ENCODE peak calls at places on chromosomes 13 and 19, in ten cellular contexts. One of them, this sample, is unnamed.

GRCh38 chr19:53772943-53773342 is 51.2 kb downstream of the NLRP12 start:
- DNase-seq in stimulated activated CD8-positive, alpha-beta memory T cell treated with anti-CD3 and anti-CD28 coated beads, Interleukin-4, amount 100 ng/mL, for 4 hours: peak
- DNase-seq in SHP77 treated with DMSO at 0.1 percent for 48 hours: peak
- DNase-seq in Kasumi-1: peak
- DNase-seq in nucleus accumbens: peak
- DNase-seq in DMS79 treated with DMSO at 0.1 percent for 48 hours: no peak
- DNase-seq in astrocyte of the cerebellum: peak
- DNase-seq in NCI-H345: peak
- DNase-seq in ELR: peak
- DNase-seq in CD8-positive, alpha-beta memory T cell: peak
- DNase-seq in this sample: no peak

GRCh38 chr19:29690842-29691241 is 24.2 kb downstream of the C19orf12 start:
- DNase-seq in NCI-H345: peak
- DNase-seq in DMS79 treated with DMSO at 0.1 percent for 48 hours: no peak
- DNase-seq in SHP77 treated with DMSO at 0.1 percent for 48 hours: no peak
- DNase-seq in nucleus accumbens: no peak
- DNase-seq in stimulated activated CD8-positive, alpha-beta memory T cell treated with anti-CD3 and anti-CD28 coated beads, Interleukin-4, amount 100 ng/mL, for 4 hours: no peak
- DNase-seq in Kasumi-1: peak
- DNase-seq in astrocyte of the cerebellum: no peak
- DNase-seq in ELR: peak
- DNase-seq in CD8-positive, alpha-beta memory T cell: peak
- DNase-seq in this sample: peak

GRCh38 chr13:80341098-80341701 is at the start of gene SPRY2:
- DNase-seq in nucleus accumbens: peak
- DNase-seq in ELR: peak
- DNase-seq in stimulated activated CD8-positive, alpha-beta memory T cell treated with anti-CD3 and anti-CD28 coated beads, Interleukin-4, amount 100 ng/mL, for 4 hours: no peak
- DNase-seq in NCI-H345: peak
- DNase-seq in Kasumi-1: peak
- DNase-seq in SHP77 treated with DMSO at 0.1 percent for 48 hours: peak
- DNase-seq in astrocyte of the cerebellum: peak
- DNase-seq in CD8-positive, alpha-beta memory T cell: peak
- DNase-seq in DMS79 treated with DMSO at 0.1 percent for 48 hours: no peak
- DNase-seq in this sample: peak

GRCh38 chr19:44512326-44513298 is 12.3 kb upstream of the ZNF180 start:
- DNase-seq in DMS79 treated with DMSO at 0.1 percent for 48 hours: peak
- DNase-seq in Kasumi-1: peak
- DNase-seq in nucleus accumbens: no peak
- DNase-seq in NCI-H345: no peak
- DNase-seq in astrocyte of the cerebellum: peak
- DNase-seq in CD8-positive, alpha-beta memory T cell: no peak
- DNase-seq in SHP77 treated with DMSO at 0.1 percent for 48 hours: no peak
- DNase-seq in ELR: peak
- DNase-seq in stimulated activated CD8-positive, alpha-beta memory T cell treated with anti-CD3 and anti-CD28 coated beads, Interleukin-4, amount 100 ng/mL, for 4 hours: no peak
- DNase-seq in this sample: no peak

GRCh38 chr19:27793128-27793643 is 1419.8 kb downstream of the UQCRFS1 start:
- DNase-seq in ELR: peak
- DNase-seq in Kasumi-1: peak
- DNase-seq in stimulated activated CD8-positive, alpha-beta memory T cell treated with anti-CD3 and anti-CD28 coated beads, Interleukin-4, amount 100 ng/mL, for 4 hours: peak
- DNase-seq in NCI-H345: peak
- DNase-seq in CD8-positive, alpha-beta memory T cell: peak
- DNase-seq in DMS79 treated with DMSO at 0.1 percent for 48 hours: peak
- DNase-seq in astrocyte of the cerebellum: no peak
- DNase-seq in SHP77 treated with DMSO at 0.1 percent for 48 hours: peak
- DNase-seq in nucleus accumbens: no peak
- DNase-seq in this sample: peak

GRCh38 chr19:10112895-10113591 is 1.6 kb downstream of the P2RY11 start:
- DNase-seq in stimulated activated CD8-positive, alpha-beta memory T cell treated with anti-CD3 and anti-CD28 coated beads, Interleukin-4, amount 100 ng/mL, for 4 hours: peak
- DNase-seq in CD8-positive, alpha-beta memory T cell: peak
- DNase-seq in ELR: peak
- DNase-seq in nucleus accumbens: no peak
- DNase-seq in NCI-H345: peak
- DNase-seq in astrocyte of the cerebellum: no peak
- DNase-seq in DMS79 treated with DMSO at 0.1 percent for 48 hours: no peak
- DNase-seq in Kasumi-1: peak
- DNase-seq in SHP77 treated with DMSO at 0.1 percent for 48 hours: no peak
- DNase-seq in this sample: peak

GRCh38 chr19:5144545-5145179 is 175.7 kb downstream of the KDM4B start:
- DNase-seq in stimulated activated CD8-positive, alpha-beta memory T cell treated with anti-CD3 and anti-CD28 coated beads, Interleukin-4, amount 100 ng/mL, for 4 hours: no peak
- DNase-seq in SHP77 treated with DMSO at 0.1 percent for 48 hours: no peak
- DNase-seq in astrocyte of the cerebellum: no peak
- DNase-seq in Kasumi-1: no peak
- DNase-seq in CD8-positive, alpha-beta memory T cell: no peak
- DNase-seq in ELR: no peak
- DNase-seq in DMS79 treated with DMSO at 0.1 percent for 48 hours: no peak
- DNase-seq in nucleus accumbens: no peak
- DNase-seq in NCI-H345: no peak
- DNase-seq in this sample: no peak

GRCh38 chr13:106118996-106119395 is 416.5 kb downstream of the EFNB2 start:
- DNase-seq in ELR: peak
- DNase-seq in DMS79 treated with DMSO at 0.1 percent for 48 hours: no peak
- DNase-seq in NCI-H345: no peak
- DNase-seq in stimulated activated CD8-positive, alpha-beta memory T cell treated with anti-CD3 and anti-CD28 coated beads, Interleukin-4, amount 100 ng/mL, for 4 hours: no peak
- DNase-seq in SHP77 treated with DMSO at 0.1 percent for 48 hours: no peak
- DNase-seq in Kasumi-1: no peak
- DNase-seq in CD8-positive, alpha-beta memory T cell: no peak
- DNase-seq in nucleus accumbens: no peak
- DNase-seq in astrocyte of the cerebellum: no peak
- DNase-seq in this sample: no peak

GRCh38 chr13:63455938-63456337 is 2040.3 kb upstream of the PCDH20 start:
- DNase-seq in DMS79 treated with DMSO at 0.1 percent for 48 hours: no peak
- DNase-seq in astrocyte of the cerebellum: no peak
- DNase-seq in CD8-positive, alpha-beta memory T cell: no peak
- DNase-seq in nucleus accumbens: no peak
- DNase-seq in Kasumi-1: no peak
- DNase-seq in stimulated activated CD8-positive, alpha-beta memory T cell treated with anti-CD3 and anti-CD28 coated beads, Interleukin-4, amount 100 ng/mL, for 4 hours: no peak
- DNase-seq in ELR: peak
- DNase-seq in SHP77 treated with DMSO at 0.1 percent for 48 hours: no peak
- DNase-seq in NCI-H345: no peak
- DNase-seq in this sample: no peak

GRCh38 chr19:3543150-3544053 is 4.4 kb downstream of the TEKTIP1 start:
- DNase-seq in SHP77 treated with DMSO at 0.1 percent for 48 hours: no peak
- DNase-seq in CD8-positive, alpha-beta memory T cell: no peak
- DNase-seq in NCI-H345: no peak
- DNase-seq in ELR: no peak
- DNase-seq in astrocyte of the cerebellum: no peak
- DNase-seq in stimulated activated CD8-positive, alpha-beta memory T cell treated with anti-CD3 and anti-CD28 coated beads, Interleukin-4, amount 100 ng/mL, for 4 hours: no peak
- DNase-seq in DMS79 treated with DMSO at 0.1 percent for 48 hours: no peak
- DNase-seq in Kasumi-1: no peak
- DNase-seq in nucleus accumbens: peak
- DNase-seq in this sample: no peak

GRCh38 chr19:47241919-47242644 is 11.1 kb upstream of the BBC3 start:
- DNase-seq in nucleus accumbens: no peak
- DNase-seq in DMS79 treated with DMSO at 0.1 percent for 48 hours: no peak
- DNase-seq in SHP77 treated with DMSO at 0.1 percent for 48 hours: no peak
- DNase-seq in stimulated activated CD8-positive, alpha-beta memory T cell treated with anti-CD3 and anti-CD28 coated beads, Interleukin-4, amount 100 ng/mL, for 4 hours: no peak
- DNase-seq in NCI-H345: no peak
- DNase-seq in ELR: peak
- DNase-seq in Kasumi-1: no peak
- DNase-seq in astrocyte of the cerebellum: no peak
- DNase-seq in CD8-positive, alpha-beta memory T cell: no peak
- DNase-seq in this sample: no peak

GRCh38 chr19:5210556-5210955 is 130.1 kb downstream of the PTPRS start:
- DNase-seq in SHP77 treated with DMSO at 0.1 percent for 48 hours: no peak
- DNase-seq in DMS79 treated with DMSO at 0.1 percent for 48 hours: no peak
- DNase-seq in nucleus accumbens: no peak
- DNase-seq in astrocyte of the cerebellum: no peak
- DNase-seq in Kasumi-1: no peak
- DNase-seq in NCI-H345: no peak
- DNase-seq in CD8-positive, alpha-beta memory T cell: no peak
- DNase-seq in stimulated activated CD8-positive, alpha-beta memory T cell treated with anti-CD3 and anti-CD28 coated beads, Interleukin-4, amount 100 ng/mL, for 4 hours: no peak
- DNase-seq in ELR: no peak
- DNase-seq in this sample: no peak

GRCh38 chr19:53942001-53942786 is 20.5 kb upstream of the CACNG8 start:
- DNase-seq in astrocyte of the cerebellum: no peak
- DNase-seq in DMS79 treated with DMSO at 0.1 percent for 48 hours: no peak
- DNase-seq in ELR: peak
- DNase-seq in SHP77 treated with DMSO at 0.1 percent for 48 hours: no peak
- DNase-seq in Kasumi-1: no peak
- DNase-seq in NCI-H345: no peak
- DNase-seq in CD8-positive, alpha-beta memory T cell: no peak
- DNase-seq in nucleus accumbens: no peak
- DNase-seq in stimulated activated CD8-positive, alpha-beta memory T cell treated with anti-CD3 and anti-CD28 coated beads, Interleukin-4, amount 100 ng/mL, for 4 hours: no peak
- DNase-seq in this sample: no peak

GRCh38 chr19:46303702-46304397 is 7.0 kb downstream of the HIF3A start:
- DNase-seq in stimulated activated CD8-positive, alpha-beta memory T cell treated with anti-CD3 and anti-CD28 coated beads, Interleukin-4, amount 100 ng/mL, for 4 hours: no peak
- DNase-seq in ELR: peak
- DNase-seq in SHP77 treated with DMSO at 0.1 percent for 48 hours: no peak
- DNase-seq in DMS79 treated with DMSO at 0.1 percent for 48 hours: no peak
- DNase-seq in nucleus accumbens: peak
- DNase-seq in astrocyte of the cerebellum: no peak
- DNase-seq in NCI-H345: no peak
- DNase-seq in Kasumi-1: no peak
- DNase-seq in CD8-positive, alpha-beta memory T cell: no peak
- DNase-seq in this sample: no peak

GRCh38 chr19:48450863-48451262 is 4.5 kb upstream of the KCNJ14 start:
- DNase-seq in SHP77 treated with DMSO at 0.1 percent for 48 hours: no peak
- DNase-seq in ELR: no peak
- DNase-seq in CD8-positive, alpha-beta memory T cell: no peak
- DNase-seq in nucleus accumbens: no peak
- DNase-seq in astrocyte of the cerebellum: no peak
- DNase-seq in Kasumi-1: no peak
- DNase-seq in DMS79 treated with DMSO at 0.1 percent for 48 hours: no peak
- DNase-seq in NCI-H345: no peak
- DNase-seq in stimulated activated CD8-positive, alpha-beta memory T cell treated with anti-CD3 and anti-CD28 coated beads, Interleukin-4, amount 100 ng/mL, for 4 hours: no peak
- DNase-seq in this sample: no peak

GRCh38 chr19:4473011-4473410 is 914 bp downstream of the HDGFL2 start:
- DNase-seq in ELR: no peak
- DNase-seq in stimulated activated CD8-positive, alpha-beta memory T cell treated with anti-CD3 and anti-CD28 coated beads, Interleukin-4, amount 100 ng/mL, for 4 hours: no peak
- DNase-seq in SHP77 treated with DMSO at 0.1 percent for 48 hours: no peak
- DNase-seq in CD8-positive, alpha-beta memory T cell: no peak
- DNase-seq in astrocyte of the cerebellum: no peak
- DNase-seq in Kasumi-1: no peak
- DNase-seq in nucleus accumbens: no peak
- DNase-seq in DMS79 treated with DMSO at 0.1 percent for 48 hours: no peak
- DNase-seq in NCI-H345: no peak
- DNase-seq in this sample: no peak

GRCh38 chr13:40960721-40961120 is 58.4 kb downstream of the ELF1 start:
- DNase-seq in nucleus accumbens: no peak
- DNase-seq in stimulated activated CD8-positive, alpha-beta memory T cell treated with anti-CD3 and anti-CD28 coated beads, Interleukin-4, amount 100 ng/mL, for 4 hours: no peak
- DNase-seq in DMS79 treated with DMSO at 0.1 percent for 48 hours: no peak
- DNase-seq in CD8-positive, alpha-beta memory T cell: no peak
- DNase-seq in ELR: no peak
- DNase-seq in Kasumi-1: no peak
- DNase-seq in SHP77 treated with DMSO at 0.1 percent for 48 hours: no peak
- DNase-seq in astrocyte of the cerebellum: no peak
- DNase-seq in NCI-H345: no peak
- DNase-seq in this sample: no peak

GRCh38 chr13:114142137-114142550 is 9.7 kb upstream of the RASA3 start:
- DNase-seq in Kasumi-1: no peak
- DNase-seq in astrocyte of the cerebellum: no peak
- DNase-seq in nucleus accumbens: no peak
- DNase-seq in DMS79 treated with DMSO at 0.1 percent for 48 hours: no peak
- DNase-seq in ELR: no peak
- DNase-seq in SHP77 treated with DMSO at 0.1 percent for 48 hours: no peak
- DNase-seq in CD8-positive, alpha-beta memory T cell: no peak
- DNase-seq in NCI-H345: no peak
- DNase-seq in stimulated activated CD8-positive, alpha-beta memory T cell treated with anti-CD3 and anti-CD28 coated beads, Interleukin-4, amount 100 ng/mL, for 4 hours: no peak
- DNase-seq in this sample: no peak

GRCh38 chr13:97627566-97627965 is 193.6 kb downstream of the RAP2A start:
- DNase-seq in nucleus accumbens: no peak
- DNase-seq in CD8-positive, alpha-beta memory T cell: no peak
- DNase-seq in DMS79 treated with DMSO at 0.1 percent for 48 hours: peak
- DNase-seq in ELR: peak
- DNase-seq in SHP77 treated with DMSO at 0.1 percent for 48 hours: peak
- DNase-seq in NCI-H345: no peak
- DNase-seq in astrocyte of the cerebellum: peak
- DNase-seq in Kasumi-1: no peak
- DNase-seq in stimulated activated CD8-positive, alpha-beta memory T cell treated with anti-CD3 and anti-CD28 coated beads, Interleukin-4, amount 100 ng/mL, for 4 hours: no peak
- DNase-seq in this sample: no peak

GRCh38 chr19:46616631-46617322 is 8.1 kb downstream of the PTGIR start:
- DNase-seq in NCI-H345: peak
- DNase-seq in SHP77 treated with DMSO at 0.1 percent for 48 hours: peak
- DNase-seq in DMS79 treated with DMSO at 0.1 percent for 48 hours: peak
- DNase-seq in Kasumi-1: peak
- DNase-seq in nucleus accumbens: no peak
- DNase-seq in astrocyte of the cerebellum: no peak
- DNase-seq in ELR: peak
- DNase-seq in stimulated activated CD8-positive, alpha-beta memory T cell treated with anti-CD3 and anti-CD28 coated beads, Interleukin-4, amount 100 ng/mL, for 4 hours: no peak
- DNase-seq in CD8-positive, alpha-beta memory T cell: no peak
- DNase-seq in this sample: peak

GRCh38 chr13:32409561-32410440 is 18.1 kb downstream of the N4BP2L1 start:
- DNase-seq in DMS79 treated with DMSO at 0.1 percent for 48 hours: peak
- DNase-seq in CD8-positive, alpha-beta memory T cell: no peak
- DNase-seq in SHP77 treated with DMSO at 0.1 percent for 48 hours: peak
- DNase-seq in Kasumi-1: no peak
- DNase-seq in nucleus accumbens: no peak
- DNase-seq in NCI-H345: no peak
- DNase-seq in ELR: peak
- DNase-seq in stimulated activated CD8-positive, alpha-beta memory T cell treated with anti-CD3 and anti-CD28 coated beads, Interleukin-4, amount 100 ng/mL, for 4 hours: no peak
- DNase-seq in astrocyte of the cerebellum: peak
- DNase-seq in this sample: no peak

GRCh38 chr13:80131204-80131603 is 209.7 kb downstream of the SPRY2 start:
- DNase-seq in nucleus accumbens: peak
- DNase-seq in astrocyte of the cerebellum: no peak
- DNase-seq in NCI-H345: no peak
- DNase-seq in SHP77 treated with DMSO at 0.1 percent for 48 hours: peak
- DNase-seq in Kasumi-1: no peak
- DNase-seq in CD8-positive, alpha-beta memory T cell: no peak
- DNase-seq in DMS79 treated with DMSO at 0.1 percent for 48 hours: no peak
- DNase-seq in ELR: peak
- DNase-seq in stimulated activated CD8-positive, alpha-beta memory T cell treated with anti-CD3 and anti-CD28 coated beads, Interleukin-4, amount 100 ng/mL, for 4 hours: no peak
- DNase-seq in this sample: no peak

GRCh38 chr13:43537124-43537523 is 249.6 kb downstream of the ENOX1 start:
- DNase-seq in DMS79 treated with DMSO at 0.1 percent for 48 hours: no peak
- DNase-seq in Kasumi-1: no peak
- DNase-seq in NCI-H345: no peak
- DNase-seq in stimulated activated CD8-positive, alpha-beta memory T cell treated with anti-CD3 and anti-CD28 coated beads, Interleukin-4, amount 100 ng/mL, for 4 hours: no peak
- DNase-seq in nucleus accumbens: no peak
- DNase-seq in astrocyte of the cerebellum: no peak
- DNase-seq in ELR: no peak
- DNase-seq in CD8-positive, alpha-beta memory T cell: no peak
- DNase-seq in SHP77 treated with DMSO at 0.1 percent for 48 hours: no peak
- DNase-seq in this sample: no peak

GRCh38 chr13:51625555-51626345 is 41.5 kb downstream of the WDFY2 start:
- DNase-seq in nucleus accumbens: no peak
- DNase-seq in DMS79 treated with DMSO at 0.1 percent for 48 hours: peak
- DNase-seq in Kasumi-1: no peak
- DNase-seq in NCI-H345: no peak
- DNase-seq in astrocyte of the cerebellum: peak
- DNase-seq in SHP77 treated with DMSO at 0.1 percent for 48 hours: no peak
- DNase-seq in stimulated activated CD8-positive, alpha-beta memory T cell treated with anti-CD3 and anti-CD28 coated beads, Interleukin-4, amount 100 ng/mL, for 4 hours: no peak
- DNase-seq in CD8-positive, alpha-beta memory T cell: no peak
- DNase-seq in ELR: no peak
- DNase-seq in this sample: no peak

GRCh38 chr13:23579072-23579885 is 9.1 kb downstream of the TNFRSF19 start:
- DNase-seq in astrocyte of the cerebellum: peak
- DNase-seq in NCI-H345: peak
- DNase-seq in DMS79 treated with DMSO at 0.1 percent for 48 hours: peak
- DNase-seq in SHP77 treated with DMSO at 0.1 percent for 48 hours: peak
- DNase-seq in stimulated activated CD8-positive, alpha-beta memory T cell treated with anti-CD3 and anti-CD28 coated beads, Interleukin-4, amount 100 ng/mL, for 4 hours: peak
- DNase-seq in nucleus accumbens: peak
- DNase-seq in CD8-positive, alpha-beta memory T cell: peak
- DNase-seq in ELR: peak
- DNase-seq in Kasumi-1: peak
- DNase-seq in this sample: no peak

GRCh38 chr19:1490020-1490310 is 185 bp downstream of the PCSK4 start:
- DNase-seq in NCI-H345: no peak
- DNase-seq in DMS79 treated with DMSO at 0.1 percent for 48 hours: no peak
- DNase-seq in CD8-positive, alpha-beta memory T cell: no peak
- DNase-seq in Kasumi-1: no peak
- DNase-seq in SHP77 treated with DMSO at 0.1 percent for 48 hours: no peak
- DNase-seq in astrocyte of the cerebellum: no peak
- DNase-seq in stimulated activated CD8-positive, alpha-beta memory T cell treated with anti-CD3 and anti-CD28 coated beads, Interleukin-4, amount 100 ng/mL, for 4 hours: no peak
- DNase-seq in nucleus accumbens: no peak
- DNase-seq in ELR: no peak
- DNase-seq in this sample: no peak

This sample was measured in GF-D8.